ENCODE peak calls at places on chromosomes 12 and 14, in nine cellular contexts. Z is adipocyte, B is HS-27A, K is stomach, Q is cardiac muscle cell, I is left ventricle myocardium superior, S is tibial artery, P is AG04450, W is T-helper 9 cell. F is an unnamed sample.

GRCh38 chr12:774051-774614 is 21.8 kb downstream of the WNK1 start:
- DNase-seq in Z (peak; percentile 70), B (no peak), K (no peak), Q (peak; percentile 47), I (no peak), S (no peak), P (no peak), W (no peak), F (no peak)

GRCh38 chr12:81077686-81078441 is at the start of gene ACSS3:
- DNase-seq in Z (peak; percentile 44), B (no peak), K (peak; percentile 26), Q (peak; percentile 84), I (peak; percentile 82), S (peak; percentile 71), P (no peak), W (no peak), F (peak; percentile 78)

GRCh38 chr12:94277426-94278000 is 129.1 kb downstream of the PLXNC1 start:
- DNase-seq in Z (no peak), B (no peak), K (no peak), Q (no peak), I (no peak), S (no peak), P (no peak), W (no peak), F (no peak)

GRCh38 chr14:78448483-78449094 is 278.4 kb downstream of the NRXN3 start:
- DNase-seq in Z (peak; percentile 50), B (no peak), K (peak; percentile 53), Q (peak; percentile 52), I (no peak), S (no peak), P (no peak), W (no peak), F (no peak)

GRCh38 chr14:51554339-51554920 is 97.3 kb upstream of the FRMD6 start:
- DNase-seq in Z (peak; percentile 74), B (peak; percentile 99), K (no peak), Q (no peak), I (no peak), S (no peak), P (peak; percentile 64), W (no peak), F (no peak)

GRCh38 chr14:69260979-69261605 is 1.1 kb downstream of the GALNT16 start:
- DNase-seq in Z (peak; percentile 64), B (no peak), K (peak; percentile 37), Q (peak; percentile 51), I (peak; percentile 82), S (peak; percentile 72), P (no peak), W (peak; percentile 5), F (no peak)

GRCh38 chr12:67650127-67650495 is 1.6 kb downstream of the DYRK2 start:
- DNase-seq in Z (peak; percentile 49), B (no peak), K (no peak), Q (peak; percentile 60), I (peak; percentile 71), S (no peak), P (no peak), W (no peak), F (no peak)

GRCh38 chr14:30998100-30998706 is 27.2 kb upstream of the AP4S1 start:
- DNase-seq in Z (no peak), B (no peak), K (no peak), Q (no peak), I (no peak), S (no peak), P (no peak), W (no peak), F (no peak)

GRCh38 chr12:132700212-132700913 is 10.3 kb upstream of the PGAM5 start:
- DNase-seq in Z (peak; percentile 19), B (no peak), K (no peak), Q (no peak), I (no peak), S (no peak), P (no peak), W (no peak), F (no peak)

GRCh38 chr12:101490286-101490920 is 15.3 kb downstream of the SPIC start:
- DNase-seq in Z (no peak), B (no peak), K (peak; percentile 50), Q (peak; percentile 56), I (no peak), S (no peak), P (no peak), W (no peak), F (no peak)

GRCh38 chr12:5624873-5625272 is 193.0 kb downstream of the NTF3 start:
- DNase-seq in Z (no peak), B (no peak), K (no peak), Q (no peak), I (no peak), S (no peak), P (no peak), W (no peak), F (no peak)

GRCh38 chr12:2267624-2268477 is 215.1 kb downstream of the CACNA1C start:
- DNase-seq in Z (peak; percentile 93), B (peak; percentile 90), K (no peak), Q (no peak), I (no peak), S (peak; percentile 84), P (no peak), W (no peak), F (no peak)

GRCh38 chr12:31370645-31371620 is 45.0 kb upstream of the SINHCAF start:
- DNase-seq in Z (no peak), B (no peak), K (no peak), Q (peak; percentile 53), I (no peak), S (peak; percentile 13), P (no peak), W (no peak), F (no peak)

GRCh38 chr14:66206554-66206953 is 279.6 kb upstream of the CCDC196 start:
- DNase-seq in Z (no peak), B (no peak), K (no peak), Q (no peak), I (no peak), S (no peak), P (no peak), W (no peak), F (no peak)

GRCh38 chr12:106108187-106108816 is 30.5 kb downstream of the NUAK1 start:
- DNase-seq in Z (peak; percentile 54), B (no peak), K (no peak), Q (no peak), I (no peak), S (no peak), P (no peak), W (no peak), F (no peak)

GRCh38 chr14:38536376-38537038 is 280.6 kb upstream of the CLEC14A start:
- DNase-seq in Z (no peak), B (no peak), K (no peak), Q (peak; percentile 11), I (no peak), S (no peak), P (no peak), W (no peak), F (no peak)

GRCh38 chr12:76085159-76085868 is 829 bp upstream of the NAP1L1 start:
- DNase-seq in Z (peak; percentile 30), B (no peak), K (no peak), Q (peak; percentile 27), I (no peak), S (no peak), P (no peak), W (peak; percentile 27), F (no peak)

GRCh38 chr12:64318605-64319004 is 72.0 kb downstream of the C12orf56 start:
- DNase-seq in Z (peak; percentile 15), B (no peak), K (no peak), Q (no peak), I (no peak), S (no peak), P (no peak), W (no peak), F (no peak)

GRCh38 chr12:119328111-119328510 is 6.4 kb upstream of the CCDC60 start:
- DNase-seq in Z (no peak), B (no peak), K (no peak), Q (peak; percentile 46), I (no peak), S (no peak), P (no peak), W (no peak), F (no peak)

GRCh38 chr12:57626111-57626928 is 6.7 kb downstream of the B4GALNT1 start:
- DNase-seq in Z (no peak), B (no peak), K (no peak), Q (no peak), I (no peak), S (no peak), P (no peak), W (no peak), F (no peak)

GRCh38 chr12:105449406-105449805 is 118.9 kb downstream of the C12orf75 start:
- DNase-seq in Z (no peak), B (no peak), K (no peak), Q (no peak), I (no peak), S (no peak), P (no peak), W (no peak), F (no peak)

GRCh38 chr14:91286530-91286937 is 42.0 kb upstream of the GPR68 start:
- DNase-seq in Z (peak; percentile 89), B (peak; percentile 43), K (peak; percentile 82), Q (peak; percentile 74), I (peak; percentile 80), S (peak; percentile 80), P (peak; percentile 37), W (peak; percentile 82), F (peak; percentile 73)

GRCh38 chr12:52186135-52186840 is 5.5 kb downstream of the KRT80 start:
- DNase-seq in Z (peak; percentile 73), B (no peak), K (no peak), Q (no peak), I (no peak), S (no peak), P (no peak), W (no peak), F (no peak)

GRCh38 chr12:52199294-52199920 is 7.6 kb upstream of the KRT80 start:
- DNase-seq in Z (no peak), B (no peak), K (no peak), Q (no peak), I (peak; percentile 81), S (no peak), P (no peak), W (no peak), F (no peak)

GRCh38 chr14:102893452-102893851 is 29.0 kb upstream of the AMN start:
- DNase-seq in Z (peak; percentile 75), B (no peak), K (peak; percentile 36), Q (no peak), I (peak; percentile 44), S (peak; percentile 80), P (peak; percentile 93), W (no peak), F (no peak)

GRCh38 chr12:124523071-124523470 is 44.3 kb downstream of the NCOR2 start:
- DNase-seq in Z (peak; percentile 57), B (no peak), K (no peak), Q (no peak), I (peak; percentile 48), S (no peak), P (no peak), W (no peak), F (no peak)

GRCh38 chr12:131500564-131500963 is 210.3 kb upstream of the SFSWAP start:
- DNase-seq in Z (no peak), B (no peak), K (no peak), Q (no peak), I (no peak), S (no peak), P (no peak), W (no peak), F (no peak)

GRCh38 chr14:23883684-23884540 is 69.7 kb upstream of the DHRS4 start:
- DNase-seq in Z (no peak), B (no peak), K (peak; percentile 32), Q (no peak), I (no peak), S (no peak), P (no peak), W (no peak), F (no peak)

GRCh38 chr12:75672212-75672611 is 160.8 kb upstream of the KRR1 start:
- DNase-seq in Z (no peak), B (no peak), K (no peak), Q (peak; percentile 3), I (no peak), S (no peak), P (no peak), W (no peak), F (no peak)

GRCh38 chr14:98069712-98070133 is 1202.3 kb downstream of the BCL11B start:
- DNase-seq in Z (no peak), B (no peak), K (no peak), Q (peak; percentile 41), I (no peak), S (no peak), P (no peak), W (no peak), F (no peak)

F was measured in lower lobe of right lung.